ENCODE peak calls at places on chromosomes 2 and 18, in nine cellular contexts. O, Y, R, H, J, B, P, F and W are unnamed samples.

GRCh38 chr2:205688417-205689200 is 6.3 kb downstream of the NRP2 start:
- DNase-seq in O (no peak), Y (no peak), R (no peak), H (no peak), J (no peak), B (no peak), P (no peak), F (no peak), W (no peak)

GRCh38 chr2:28400921-28401320 is 8.3 kb downstream of the FOSL2 start:
- DNase-seq in O (no peak), Y (no peak), R (no peak), H (no peak), J (no peak), B (no peak), P (no peak), F (no peak), W (no peak)

GRCh38 chr2:224145751-224146355 is 106.8 kb upstream of the SERPINE2 start:
- DNase-seq in O (no peak), Y (peak; percentile 91), R (peak; percentile 83), H (peak; percentile 79), J (peak; percentile 36), B (no peak), P (no peak), F (peak; percentile 98), W (peak; percentile 93)

GRCh38 chr2:159562248-159562647 is 54.1 kb downstream of the BAZ2B start:
- DNase-seq in O (no peak), Y (peak; percentile 37), R (peak; percentile 47), H (no peak), J (no peak), B (no peak), P (no peak), F (peak; percentile 71), W (peak; percentile 33)

GRCh38 chr2:7725132-7725849 is 808.1 kb downstream of the RNF144A start:
- DNase-seq in O (no peak), Y (peak; percentile 48), R (peak; percentile 37), H (peak; percentile 28), J (no peak), B (no peak), P (no peak), F (peak; percentile 27), W (peak; percentile 40)

GRCh38 chr2:169509230-169509917 is at the start of gene KLHL41:
- DNase-seq in O (no peak), Y (peak; percentile 44), R (peak; percentile 63), H (peak; percentile 71), J (no peak), B (no peak), P (no peak), F (peak; percentile 51), W (peak; percentile 60)

GRCh38 chr2:74712223-74713053 is 58.4 kb downstream of the SEMA4F start:
- DNase-seq in O (no peak), Y (peak; percentile 37), R (peak; percentile 93), H (peak; percentile 86), J (no peak), B (no peak), P (no peak), F (peak; percentile 11), W (no peak)

GRCh38 chr2:30446602-30447148 is 371 bp upstream of the LCLAT1 start:
- DNase-seq in O (no peak), Y (no peak), R (no peak), H (peak; percentile 19), J (no peak), B (no peak), P (no peak), F (peak; percentile 38), W (no peak)

GRCh38 chr18:551404-552061 is 28.6 kb upstream of the CETN1 start:
- DNase-seq in O (no peak), Y (no peak), R (no peak), H (no peak), J (no peak), B (no peak), P (no peak), F (no peak), W (no peak)

GRCh38 chr2:3602553-3603339 is 7.8 kb downstream of the COLEC11 start:
- DNase-seq in O (no peak), Y (no peak), R (no peak), H (no peak), J (no peak), B (no peak), P (peak; percentile 75), F (no peak), W (no peak)

GRCh38 chr18:8391068-8391467 is 218.2 kb upstream of the RAB12 start:
- DNase-seq in O (no peak), Y (peak; percentile 80), R (no peak), H (no peak), J (no peak), B (no peak), P (no peak), F (peak; percentile 30), W (no peak)

GRCh38 chr2:230690439-230690838 is 22.2 kb upstream of the CAB39 start:
- DNase-seq in O (peak; percentile 81), Y (peak; percentile 85), R (no peak), H (peak; percentile 33), J (no peak), B (no peak), P (no peak), F (no peak), W (peak; percentile 44)

GRCh38 chr2:18432999-18433398 is 127.5 kb downstream of the RDH14 start:
- DNase-seq in O (no peak), Y (peak; percentile 63), R (no peak), H (no peak), J (no peak), B (no peak), P (no peak), F (no peak), W (no peak)

GRCh38 chr2:94874277-94874997 is 3.2 kb downstream of the TEKT4 start:
- DNase-seq in O (peak; percentile 27), Y (peak; percentile 4), R (no peak), H (peak; percentile 80), J (peak; percentile 33), B (peak; percentile 65), P (peak; percentile 83), F (peak; percentile 9), W (peak; percentile 26)

GRCh38 chr2:166373105-166373504 is 2.6 kb downstream of the SCN9A start:
- DNase-seq in O (no peak), Y (no peak), R (no peak), H (no peak), J (no peak), B (no peak), P (no peak), F (no peak), W (no peak)
- H3K4me3 ChIP-seq in O (no peak overlapping the region), Y (no peak overlapping the region), R (no peak overlapping the region), H (no peak overlapping the region), J (no peak overlapping the region), B (no peak overlapping the region), P (no peak overlapping the region), F (no peak overlapping the region), W (no peak overlapping the region)

DNA sequence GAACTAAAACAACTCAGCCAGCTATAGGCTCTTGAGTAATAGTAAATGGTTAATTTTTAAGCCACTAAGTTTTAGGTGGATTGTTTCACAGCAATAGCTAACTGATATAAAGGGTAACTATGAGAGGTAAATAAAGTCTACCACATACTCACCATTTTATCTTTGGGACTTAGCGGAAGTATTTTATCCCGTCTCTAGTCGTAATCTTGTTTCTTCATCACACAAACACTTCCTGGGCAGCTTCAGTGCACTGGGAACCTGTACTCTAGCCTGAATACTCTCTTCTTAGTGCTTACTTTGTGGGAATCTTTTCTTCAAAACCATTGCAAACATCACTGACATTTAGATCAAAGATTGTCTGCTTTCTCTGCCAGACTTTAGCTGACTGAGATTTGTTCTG is 360.5 kb downstream of the EPHA4 start:
- DNase-seq in O (no peak), Y (no peak), R (no peak), H (no peak), J (no peak), B (no peak), P (no peak), F (no peak), W (no peak)
- TF ChIP-seq CTCF in O (no peak), Y (no peak), R (no peak), H (no peak), J (no peak), B (no peak), P (no peak), F (no peak), W (no peak)

GRCh38 chr18:2653467-2653866 is 2.1 kb upstream of the SMCHD1 start:
- DNase-seq in O (no peak), Y (no peak), R (no peak), H (no peak), J (no peak), B (no peak), P (no peak), F (no peak), W (no peak)
- H3K4me3 ChIP-seq in O (no peak overlapping the region), Y (no peak overlapping the region), R (no peak overlapping the region), H (no peak overlapping the region), J (no peak overlapping the region), B (no peak overlapping the region), P (no peak overlapping the region), F (no peak overlapping the region), W (no peak overlapping the region)

GRCh38 chr2:226131299-226131784 is 668.3 kb downstream of the IRS1 start:
- DNase-seq in O (no peak), Y (no peak), R (no peak), H (no peak), J (peak; percentile 66), B (no peak), P (no peak), F (peak; percentile 22), W (no peak)
- TF ChIP-seq CTCF in O (no peak), Y (no peak), R (no peak), H (no peak), J (no peak), B (no peak), P (no peak), F (no peak), W (no peak)